ENCODE peak calls at places on chromosomes 7 and 10, in eight cellular contexts. F is breast epithelium, X is suprapubic skin, B is H1, M is HCT116, O is spleen, U is SK-N-SH, N is sigmoid colon. I is an unnamed sample.

GRCh38 chr10:31929260-31929985 is 792 bp upstream of the ARHGAP12 start:
- DNase-seq in B (peak; percentile 75), F (peak; percentile 58), M (no peak), U (no peak), O (peak; percentile 91), X (peak; percentile 86), N (peak; percentile 85), I (peak; percentile 92)

GRCh38 chr10:111973306-111973705 is 210.3 kb downstream of the GPAM start:
- DNase-seq in B (no peak), F (no peak), X (no peak), M (no peak), O (no peak), N (no peak), U (no peak), I (no peak)

GRCh38 chr10:77236700-77237099 is 400.9 kb downstream of the KCNMA1 start:
- DNase-seq in F (no peak), M (no peak), O (no peak), N (no peak), X (no peak), U (no peak), B (no peak), I (no peak)

GRCh38 chr10:49408437-49409306 is 12.8 kb upstream of the DRGX start:
- DNase-seq in O (no peak), M (peak; percentile 16), B (peak; percentile 62), U (no peak), N (no peak), X (no peak), F (no peak), I (no peak)

GRCh38 chr7:151940048-151940845 is 16.0 kb upstream of the GALNTL5 start:
- DNase-seq in O (no peak), X (no peak), N (peak; percentile 72), F (no peak), U (peak; percentile 57), M (no peak), B (no peak), I (no peak)

GRCh38 chr10:93458821-93459257 is 23.3 kb downstream of the MYOF start:
- DNase-seq in O (no peak), U (no peak), M (peak; percentile 97), F (peak; percentile 75), X (no peak), N (peak; percentile 95), B (no peak), I (no peak)

GRCh38 chr10:4006051-4006450 is 221.0 kb upstream of the KLF6 start:
- DNase-seq in N (peak; percentile 80), O (no peak), U (no peak), B (no peak), M (no peak), F (no peak), X (no peak), I (no peak)

GRCh38 chr10:83881647-83882046 is 257.7 kb upstream of the GHITM start:
- DNase-seq in B (no peak), X (no peak), M (no peak), N (no peak), O (no peak), U (no peak), F (no peak), I (no peak)

GRCh38 chr10:8336629-8337331 is 282.3 kb downstream of the GATA3 start:
- DNase-seq in X (no peak), B (no peak), U (no peak), F (no peak), M (no peak), N (no peak), O (no peak), I (no peak)

GRCh38 chr7:2321020-2321419 is 6.8 kb upstream of the SNX8 start:
- DNase-seq in M (no peak), F (no peak), X (no peak), B (no peak), U (no peak), N (no peak), O (no peak), I (no peak)

GRCh38 chr7:19321925-19322470 is 176.8 kb upstream of the FERD3L start:
- DNase-seq in O (no peak), N (no peak), U (no peak), F (no peak), B (no peak), X (no peak), M (no peak), I (no peak)

GRCh38 chr7:43077732-43078391 is 34.6 kb upstream of the HECW1 start:
- DNase-seq in M (peak; percentile 59), B (no peak), U (peak; percentile 14), N (no peak), F (no peak), O (peak; percentile 75), X (no peak), I (no peak)

GRCh38 chr10:59680199-59680598 is 29.5 kb downstream of the SLC16A9 start:
- DNase-seq in F (no peak), M (no peak), N (no peak), B (no peak), U (no peak), X (no peak), O (no peak), I (no peak)

GRCh38 chr10:33509231-33509871 is 174.9 kb upstream of the NRP1 start:
- DNase-seq in U (peak; percentile 19), M (peak; percentile 56), B (no peak), F (peak; percentile 75), X (no peak), N (peak; percentile 77), O (no peak), I (no peak)

GRCh38 chr7:24138366-24138765 is 145.6 kb upstream of the NPY start:
- DNase-seq in O (no peak), U (peak; percentile 59), M (no peak), B (no peak), F (no peak), N (no peak), X (no peak), I (no peak)

GRCh38 chr10:59587083-59587755 is 122.4 kb downstream of the SLC16A9 start:
- DNase-seq in M (no peak), F (no peak), U (no peak), B (no peak), O (no peak), X (no peak), N (no peak), I (no peak)

GRCh38 chr7:150356265-150356897 is 12.2 kb upstream of the REPIN1 start:
- DNase-seq in X (no peak), O (no peak), F (no peak), U (peak; percentile 77), N (peak; percentile 46), B (no peak), M (peak; percentile 36), I (no peak)

DNA sequence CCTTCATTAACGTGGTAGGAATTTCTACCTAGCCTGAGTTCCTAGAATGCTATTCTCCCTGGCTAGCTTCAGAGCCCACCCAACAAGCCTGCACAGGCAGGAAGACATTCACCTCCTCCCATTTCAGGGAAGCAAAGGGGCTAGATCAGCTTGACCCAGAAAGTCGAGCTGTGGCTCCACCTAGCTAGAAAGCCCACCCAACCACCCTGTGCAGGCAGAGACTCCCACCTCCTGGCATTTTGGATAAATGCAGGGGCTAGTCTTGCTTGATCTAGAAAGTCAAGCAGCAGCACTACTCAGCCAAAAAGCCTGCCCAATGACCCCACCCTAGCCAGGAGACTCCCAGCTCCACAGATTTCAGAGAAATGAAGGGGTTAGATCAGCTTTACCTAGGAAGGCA is 479.5 kb downstream of the SDK1 start:
- DNase-seq in M (no peak), O (no peak), U (no peak), N (no peak), X (no peak), F (no peak), B (no peak), I (no peak)
- H3K9me3 ChIP-seq in M (peaks cover 7% of the 10 kb centered on the region), O (no peaks in the 10 kb centered on the region), U (peaks cover 11% of the 10 kb centered on the region), N (no peaks in the 10 kb centered on the region), X (peaks cover 6% of the 10 kb centered on the region), F (peaks cover 23% of the 10 kb centered on the region), B (no peaks in the 10 kb centered on the region), I (peaks cover 19% of the 10 kb centered on the region)

GRCh38 chr7:135800560-135800959 is 51.9 kb upstream of the FAM180A start:
- DNase-seq in F (no peak), B (peak; percentile 51), N (no peak), X (no peak), U (no peak), O (no peak), M (no peak), I (peak; percentile 62)
- TF ChIP-seq POLR2AphosphoS5 in F (no peak), B (no peak), N (no peak), X (no peak), U (no peak), O (no peak), M (no peak), I (no peak)

DNA sequence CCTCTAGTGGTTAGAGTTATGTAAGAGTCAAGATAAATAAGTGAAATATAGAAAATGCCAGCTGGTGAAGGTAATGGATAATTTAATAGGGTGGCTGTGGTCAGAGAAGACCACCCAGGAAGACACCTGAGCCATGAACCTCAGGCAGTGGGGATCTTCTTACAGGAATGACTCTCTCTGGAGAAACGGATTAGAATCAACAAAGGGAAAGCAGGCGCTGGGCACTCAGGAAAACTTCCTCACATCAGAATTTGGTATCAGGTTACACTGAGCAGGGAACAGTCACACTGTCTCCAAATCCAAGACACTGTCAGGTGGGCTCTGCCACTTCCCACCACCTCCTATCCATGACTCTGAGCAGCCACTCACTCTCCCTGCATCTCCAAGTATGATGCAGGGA is 132.6 kb downstream of the DYNC2I1 start:
- DNase-seq in O (no peak), X (no peak), U (no peak), M (no peak), F (no peak), B (no peak), N (no peak), I (no peak)
- H3K9me3 ChIP-seq in O (no peaks in the 10 kb centered on the region), X (no peaks in the 10 kb centered on the region), U (no peaks in the 10 kb centered on the region), M (no peaks in the 10 kb centered on the region), F (peaks cover 12% of the 10 kb centered on the region), B (peaks cover 19% of the 10 kb centered on the region), N (no peaks in the 10 kb centered on the region), I (no peaks in the 10 kb centered on the region)

GRCh38 chr10:74171625-74172024 is 20.6 kb downstream of the ADK start:
- DNase-seq in M (no peak), U (no peak), F (no peak), N (no peak), B (no peak), O (no peak), X (no peak), I (no peak)
- TF ChIP-seq POLR2AphosphoS5 in M (no peak), U (no peak), F (no peak), N (no peak), B (no peak), O (no peak), X (no peak), I (no peak)

DNA sequence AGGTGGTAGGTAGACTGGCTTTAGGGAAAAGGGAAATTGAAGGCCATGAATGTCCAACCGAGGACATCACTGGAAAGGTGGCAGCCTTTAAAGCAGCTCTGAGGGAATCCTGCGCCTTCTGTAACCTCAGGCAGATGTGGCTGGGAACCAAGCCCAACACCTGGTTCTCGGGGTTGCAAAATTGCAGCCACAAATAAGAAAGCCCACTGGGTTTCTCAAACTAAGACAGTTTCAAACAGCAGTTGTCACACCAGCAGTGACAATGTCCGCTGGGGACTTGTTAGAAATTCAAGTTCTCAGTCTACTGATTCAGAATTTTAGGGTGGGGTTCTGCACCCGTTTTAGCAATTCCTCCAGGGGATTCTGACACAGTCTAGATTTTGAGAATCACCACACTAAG is 42.7 kb upstream of the STEAP1B start:
- DNase-seq in M (no peak), U (no peak), F (no peak), O (no peak), N (no peak), B (peak; percentile 20), X (no peak), I (no peak)
- H3K9me3 ChIP-seq in M (no peaks in the 10 kb centered on the region), U (no peaks in the 10 kb centered on the region), F (no peaks in the 10 kb centered on the region), O (no peaks in the 10 kb centered on the region), N (no peaks in the 10 kb centered on the region), B (no peaks in the 10 kb centered on the region), X (no peaks in the 10 kb centered on the region), I (no peaks in the 10 kb centered on the region)

I was measured in vagina.